ENCODE peak calls at places on chromosomes 13 and 19, in five cellular contexts. A, E, B, Y and H are unnamed samples.

GRCh38 chr19:31232871-31233270 is 116.4 kb downstream of the TSHZ3 start:
- DNase-seq in B (no peak), E (no peak), Y (peak), A (peak), H (peak)

GRCh38 chr13:48258430-48258829 is 25.4 kb downstream of the ITM2B start:
- DNase-seq in B (no peak), A (no peak), Y (no peak), E (no peak), H (no peak)

GRCh38 chr13:39616087-39616694 is 13.2 kb upstream of the LHFPL6 start:
- DNase-seq in A (peak), E (no peak), B (peak), Y (no peak), H (peak)

GRCh38 chr13:23866420-23867026 is 22.7 kb downstream of the MIPEP start:
- DNase-seq in Y (no peak), E (no peak), B (no peak), A (no peak), H (no peak)

GRCh38 chr19:13817615-13818371 is 22.6 kb downstream of the ZSWIM4 start:
- DNase-seq in Y (no peak), A (no peak), E (no peak), B (no peak), H (no peak)

GRCh38 chr13:112637017-112637801 is 49.3 kb upstream of the TUBGCP3 start:
- DNase-seq in E (no peak), B (no peak), A (no peak), Y (no peak), H (no peak)

GRCh38 chr19:35882074-35882832 is 13.9 kb downstream of the APLP1 start:
- DNase-seq in B (peak), E (no peak), A (peak), Y (peak), H (peak)

GRCh38 chr19:18500376-18500775 is 21.5 kb downstream of the ELL start:
- DNase-seq in A (no peak), Y (no peak), E (no peak), B (no peak), H (no peak)

GRCh38 chr19:1237754-1238372 is at the start of gene CBARP:
- DNase-seq in B (no peak), A (no peak), Y (no peak), E (no peak), H (no peak)

GRCh38 chr13:44815507-44816074 is 173.7 kb downstream of the NUFIP1 start:
- DNase-seq in E (no peak), A (peak), Y (peak), B (no peak), H (peak)

GRCh38 chr13:113361406-113361805 is 2.5 kb downstream of the GRTP1 start:
- DNase-seq in A (no peak), E (no peak), B (no peak), Y (no peak), H (no peak)

GRCh38 chr13:19984430-19985218 is 26.1 kb downstream of the ZMYM2 start:
- DNase-seq in B (peak), Y (no peak), A (peak), E (no peak), H (peak)

GRCh38 chr19:57302020-57302465 is 18.2 kb upstream of the ZNF543 start:
- DNase-seq in A (peak), E (no peak), Y (peak), B (no peak), H (peak)

GRCh38 chr19:4536798-4537197 is 1.8 kb upstream of the PLIN5 start:
- DNase-seq in Y (no peak), A (no peak), E (no peak), B (no peak), H (no peak)

GRCh38 chr19:7550987-7551761 is 15.7 kb downstream of the PNPLA6 start:
- DNase-seq in E (no peak), B (no peak), Y (no peak), A (no peak), H (peak)

GRCh38 chr13:41562083-41562482 is 104.7 kb downstream of the RGCC start:
- DNase-seq in A (peak), B (no peak), E (no peak), Y (peak), H (peak)

GRCh38 chr13:80444240-80445015 is 103.5 kb upstream of the SPRY2 start:
- DNase-seq in E (no peak), Y (no peak), A (no peak), B (no peak), H (no peak)

GRCh38 chr19:4910594-4911273 is 1.4 kb downstream of the UHRF1 start:
- DNase-seq in E (no peak), B (peak), Y (peak), A (peak), H (peak)

GRCh38 chr13:95512424-95512823 is 40.1 kb upstream of the CLDN10 start:
- DNase-seq in E (no peak), A (no peak), B (no peak), Y (no peak), H (no peak)